ENCODE peak calls at places on chromosome 3, in six cellular contexts. Z, M, T, Y, W and K are unnamed samples.
A peak's percentile ranks its signal among the peaks of the same experiment; 100 is the strongest.

GRCh38 chr3:141418751-141419150 is 50.4 kb downstream of the ZBTB38 start:
- DNase-seq in Z (no peak), M (no peak), T (no peak), Y (no peak), W (no peak), K (no peak)

GRCh38 chr3:10334042-10334441 is 13.1 kb upstream of the SEC13 start:
- DNase-seq in Z (no peak), M (no peak), T (no peak), Y (no peak), W (no peak), K (no peak)

GRCh38 chr3:152402698-152403456 is 134.1 kb downstream of the MBNL1 start:
- DNase-seq in Z (peak; percentile 44), M (peak; percentile 81), T (peak; percentile 64), Y (no peak), W (no peak), K (no peak)

GRCh38 chr3:127709320-127710060 is 36.7 kb downstream of the ABTB1 start:
- DNase-seq in Z (peak; percentile 19), M (peak; percentile 39), T (no peak), Y (no peak), W (no peak), K (no peak)

GRCh38 chr3:108152261-108152660 is 61.4 kb upstream of the CD47 start:
- DNase-seq in Z (no peak), M (no peak), T (no peak), Y (no peak), W (no peak), K (no peak)

GRCh38 chr3:8712045-8712870 is 21.3 kb upstream of the CAV3 start:
- DNase-seq in Z (peak; percentile 13), M (peak; percentile 62), T (peak; percentile 65), Y (no peak), W (no peak), K (no peak)

GRCh38 chr3:190319660-190320059 is 2.6 kb downstream of the CLDN1 start:
- DNase-seq in Z (peak; percentile 19), M (peak; percentile 18), T (peak; percentile 99), Y (peak; percentile 55), W (no peak), K (no peak)

GRCh38 chr3:108862865-108863798 is 40.5 kb downstream of the TRAT1 start:
- DNase-seq in Z (peak; percentile 76), M (peak; percentile 89), T (peak; percentile 94), Y (no peak), W (no peak), K (no peak)

GRCh38 chr3:127865941-127866340 is 43.6 kb upstream of the MGLL start:
- DNase-seq in Z (peak; percentile 86), M (peak; percentile 76), T (peak; percentile 40), Y (no peak), W (no peak), K (no peak)

GRCh38 chr3:190424478-190425439 is 24.9 kb downstream of the TMEM207 start:
- DNase-seq in Z (peak; percentile 87), M (peak; percentile 61), T (peak; percentile 72), Y (peak; percentile 35), W (no peak), K (no peak)

GRCh38 chr3:61853912-61854311 is 292.5 kb downstream of the PTPRG start:
- DNase-seq in Z (peak; percentile 50), M (no peak), T (no peak), Y (no peak), W (no peak), K (no peak)

GRCh38 chr3:65856907-65857306 is 181.8 kb downstream of the MAGI1 start:
- DNase-seq in Z (no peak), M (no peak), T (no peak), Y (no peak), W (no peak), K (no peak)

GRCh38 chr3:114260152-114260551 is 22.8 kb upstream of the ZNF80 start:
- DNase-seq in Z (no peak), M (no peak), T (no peak), Y (no peak), W (no peak), K (no peak)

GRCh38 chr3:10992946-10993728 is 589 bp downstream of the SLC6A1 start:
- DNase-seq in Z (no peak), M (no peak), T (no peak), Y (no peak), W (no peak), K (no peak)

GRCh38 chr3:79002465-79003372 is 765.1 kb downstream of the ROBO1 start:
- DNase-seq in Z (peak; percentile 29), M (no peak), T (no peak), Y (no peak), W (no peak), K (no peak)

GRCh38 chr3:98151241-98151640 is 4.0 kb downstream of the OR5H14 start:
- DNase-seq in Z (peak; percentile 1), M (peak; percentile 29), T (peak; percentile 57), Y (no peak), W (no peak), K (no peak)

GRCh38 chr3:27914199-27914598 is 192.1 kb upstream of the EOMES start:
- DNase-seq in Z (peak; percentile 4), M (no peak), T (no peak), Y (no peak), W (no peak), K (no peak)
- TF ChIP-seq CTCF in Z (peak; percentile 35), M (peak; percentile 18), T (peak; percentile 14), Y (no peak), W (no peak), K (no peak)

GRCh38 chr3:16802382-16802781 is 82.4 kb upstream of the PLCL2 start:
- DNase-seq in Z (no peak), M (no peak), T (no peak), Y (no peak), W (no peak), K (no peak)
- H3K4me3 ChIP-seq in Z (no peak overlapping the region), M (no peak overlapping the region), T (no peak overlapping the region), Y (no peak overlapping the region), W (no peak overlapping the region), K (no peak overlapping the region)

DNA sequence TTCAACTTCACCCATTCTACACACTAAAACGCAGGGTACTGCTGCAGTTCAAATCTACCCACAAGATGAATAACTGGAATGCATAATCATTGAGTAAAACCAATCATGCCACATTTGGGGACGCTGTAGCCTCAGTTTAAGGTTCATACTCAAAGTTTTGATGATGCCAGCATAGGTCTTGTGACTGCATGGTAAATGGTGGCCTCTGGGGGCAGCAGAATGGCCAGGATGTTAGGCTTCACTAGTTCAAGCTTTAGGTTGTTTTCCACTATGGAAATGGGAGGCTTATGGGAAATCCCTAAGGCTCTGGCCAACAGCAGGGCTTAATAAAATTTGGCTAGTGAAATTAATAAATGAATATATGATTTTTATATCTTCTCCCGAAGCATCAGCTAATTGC is 104.3 kb upstream of the TSC22D2 start:
- DNase-seq in Z (no peak), M (no peak), T (peak; percentile 31), Y (no peak), W (no peak), K (no peak)
- TF ChIP-seq CTCF in Z (peak; percentile 29), M (peak; percentile 9), T (peak; percentile 38), Y (no peak), W (peak; percentile 13), K (no peak)

GRCh38 chr3:187292186-187292585 is 649 bp upstream of the MASP1 start:
- DNase-seq in Z (no peak), M (no peak), T (no peak), Y (no peak), W (no peak), K (no peak)

GRCh38 chr3:187292631-187293513 is 1.3 kb upstream of the MASP1 start:
- DNase-seq in Z (no peak), M (peak; percentile 27), T (no peak), Y (no peak), W (no peak), K (no peak)

GRCh38 chr3:187291001-187291511 is 481 bp downstream of the MASP1 start:
- DNase-seq in Z (peak; percentile 56), M (peak; percentile 50), T (no peak), Y (no peak), W (peak; percentile 25), K (no peak)

GRCh38 chr3:187290561-187290960 is 976 bp downstream of the MASP1 start:
- DNase-seq in Z (no peak), M (no peak), T (no peak), Y (no peak), W (no peak), K (no peak)

GRCh38 chr3:187291512-187292132 is at the start of gene MASP1:
- DNase-seq in Z (no peak), M (peak; percentile 5), T (no peak), Y (no peak), W (peak; percentile 51), K (no peak)
- H3K4me3 ChIP-seq in Z (peak within 1 kb of the TSS; percentile 5), M (peak within 1 kb of the TSS; percentile 26), T (no peak within 1 kb of the TSS), Y (no peak within 1 kb of the TSS), W (peak within 1 kb of the TSS; percentile 60), K (peak within 1 kb of the TSS; percentile 62)